ENCODE peak calls at places on chromosomes 4 and X, in five cellular contexts. One of them, this sample, is unnamed.

GRCh38 chr4:10529256-10529890 is 72.1 kb upstream of the ZNF518B start:
- DNase-seq in fibroblast of pulmonary artery: peak; percentile 72
- DNase-seq in mammary epithelial cell: peak; percentile 63
- DNase-seq in sigmoid colon: no peak
- DNase-seq in HCT116: peak; percentile 60
- DNase-seq in this sample: peak; percentile 56

GRCh38 chrX:13888284-13888683 is 71.4 kb upstream of the GPM6B start:
- DNase-seq in fibroblast of pulmonary artery: no peak
- DNase-seq in mammary epithelial cell: no peak
- DNase-seq in sigmoid colon: no peak
- DNase-seq in HCT116: no peak
- DNase-seq in this sample: no peak

GRCh38 chr4:10053635-10054453 is 32.5 kb upstream of the SLC2A9 start:
- DNase-seq in fibroblast of pulmonary artery: no peak
- DNase-seq in mammary epithelial cell: no peak
- DNase-seq in sigmoid colon: no peak
- DNase-seq in HCT116: no peak
- DNase-seq in this sample: peak; percentile 53

GRCh38 chr4:127575888-127576287 is 56.9 kb upstream of the INTU start:
- DNase-seq in fibroblast of pulmonary artery: no peak
- DNase-seq in mammary epithelial cell: no peak
- DNase-seq in sigmoid colon: no peak
- DNase-seq in HCT116: no peak
- DNase-seq in this sample: no peak

GRCh38 chrX:26511621-26512363 is 295.8 kb downstream of the MAGEB5 start:
- DNase-seq in fibroblast of pulmonary artery: no peak
- DNase-seq in mammary epithelial cell: no peak
- DNase-seq in sigmoid colon: no peak
- DNase-seq in HCT116: no peak
- DNase-seq in this sample: no peak

GRCh38 chrX:38165023-38165422 is 55.6 kb downstream of the SRPX start:
- DNase-seq in fibroblast of pulmonary artery: no peak
- DNase-seq in mammary epithelial cell: no peak
- DNase-seq in sigmoid colon: no peak
- DNase-seq in HCT116: no peak
- DNase-seq in this sample: no peak

GRCh38 chrX:84187501-84188319 is at the start of gene RPS6KA6:
- DNase-seq in fibroblast of pulmonary artery: peak; percentile 15
- DNase-seq in mammary epithelial cell: peak; percentile 25
- DNase-seq in sigmoid colon: peak; percentile 68
- DNase-seq in HCT116: no peak
- DNase-seq in this sample: peak; percentile 39

GRCh38 chrX:133685806-133686205 is 270.5 kb upstream of the GPC4 start:
- DNase-seq in fibroblast of pulmonary artery: no peak
- DNase-seq in mammary epithelial cell: no peak
- DNase-seq in sigmoid colon: no peak
- DNase-seq in HCT116: no peak
- DNase-seq in this sample: no peak

GRCh38 chrX:133970021-133970550 is 15.3 kb downstream of the GPC3 start:
- DNase-seq in fibroblast of pulmonary artery: no peak
- DNase-seq in mammary epithelial cell: no peak
- DNase-seq in sigmoid colon: no peak
- DNase-seq in HCT116: no peak
- DNase-seq in this sample: no peak

GRCh38 chr4:169033660-169034059 is 23.6 kb upstream of the CBR4 start:
- DNase-seq in fibroblast of pulmonary artery: no peak
- DNase-seq in mammary epithelial cell: peak; percentile 70
- DNase-seq in sigmoid colon: no peak
- DNase-seq in HCT116: peak; percentile 62
- DNase-seq in this sample: peak; percentile 86

DNA sequence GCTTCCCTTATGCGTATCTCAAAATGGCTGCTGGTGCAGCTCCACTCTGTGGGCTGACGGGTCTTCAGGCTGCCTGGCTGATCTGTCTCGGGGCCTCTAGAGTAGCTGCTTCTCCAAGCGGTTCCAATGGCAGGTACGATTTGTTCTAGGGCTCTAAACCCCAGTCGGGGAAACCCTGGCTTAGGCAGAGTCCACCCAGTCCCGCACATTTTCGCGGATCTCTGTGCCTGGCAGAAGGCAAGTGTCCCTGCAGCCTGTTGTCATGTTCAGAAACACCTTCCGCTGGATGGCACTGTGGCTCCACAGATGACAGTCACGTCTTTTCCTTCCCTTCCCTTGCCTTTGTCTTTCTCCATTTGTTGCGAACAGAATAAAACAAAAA is 54.4 kb downstream of the NBDY start:
- DNase-seq in fibroblast of pulmonary artery: no peak
- DNase-seq in mammary epithelial cell: peak; percentile 63
- DNase-seq in sigmoid colon: peak; percentile 91
- DNase-seq in HCT116: no peak
- DNase-seq in this sample: no peak
- H3K4me3 ChIP-seq in fibroblast of pulmonary artery: no peak overlapping the region
- H3K4me3 ChIP-seq in mammary epithelial cell: peak overlapping the region; percentile 44
- H3K4me3 ChIP-seq in sigmoid colon: no peak overlapping the region
- H3K4me3 ChIP-seq in HCT116: no peak overlapping the region
- H3K4me3 ChIP-seq in this sample: no peak overlapping the region

DNA sequence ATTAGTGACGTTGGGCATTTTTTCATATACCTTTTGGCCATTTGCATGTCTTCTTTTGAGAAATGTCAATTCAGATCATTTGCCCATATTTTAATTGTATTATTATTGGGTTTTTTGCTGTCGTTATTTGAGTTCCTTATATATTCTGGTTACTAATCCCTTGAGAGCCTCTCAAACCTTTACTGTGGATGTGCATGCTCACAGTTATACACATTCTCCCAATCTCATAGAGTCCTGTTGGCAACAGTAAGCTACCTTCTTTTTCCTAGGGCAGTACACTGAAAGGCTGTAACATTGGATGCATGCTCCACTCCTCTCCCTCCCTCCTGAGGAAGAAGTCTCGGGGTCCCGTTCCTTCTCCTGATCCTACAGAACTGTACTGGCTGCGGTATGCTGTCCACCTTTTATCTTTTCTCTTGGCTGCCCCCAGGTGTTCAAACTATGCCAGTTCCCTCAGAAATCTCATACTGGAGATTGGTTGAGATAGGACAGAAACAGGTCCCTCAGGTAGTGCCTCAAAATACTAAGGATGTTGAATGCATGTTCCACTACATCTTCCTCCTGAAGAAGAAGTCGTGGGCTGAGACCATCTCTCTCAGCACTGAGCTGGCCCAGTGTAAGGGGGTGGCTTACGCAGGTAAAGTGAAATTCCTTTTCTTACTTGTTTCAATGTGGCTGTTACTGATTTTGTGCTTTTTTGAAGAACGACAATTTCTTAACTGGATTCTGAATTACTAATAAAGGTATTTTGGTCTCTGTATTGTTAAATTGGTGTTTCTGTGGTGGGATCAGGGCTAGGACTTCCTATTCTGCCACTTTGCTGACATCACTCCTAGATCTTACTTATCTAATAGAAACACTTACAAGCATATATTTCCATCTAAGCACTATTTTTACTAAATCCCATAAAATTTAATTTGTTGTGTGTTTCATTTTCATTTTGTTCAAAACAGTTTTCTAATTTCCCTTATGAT is 145.4 kb upstream of the HUWE1 start:
- DNase-seq in fibroblast of pulmonary artery: peak; percentile 29
- DNase-seq in mammary epithelial cell: peak; percentile 41
- DNase-seq in sigmoid colon: no peak
- DNase-seq in HCT116: peak; percentile 28
- DNase-seq in this sample: peak; percentile 55
- TF ChIP-seq CTCF in fibroblast of pulmonary artery: peak; percentile 48
- TF ChIP-seq CTCF in mammary epithelial cell: peak; percentile 66
- TF ChIP-seq CTCF in sigmoid colon: peak; percentile 16
- TF ChIP-seq CTCF in HCT116: peak; percentile 62
- TF ChIP-seq CTCF in this sample: peak; percentile 65

DNA sequence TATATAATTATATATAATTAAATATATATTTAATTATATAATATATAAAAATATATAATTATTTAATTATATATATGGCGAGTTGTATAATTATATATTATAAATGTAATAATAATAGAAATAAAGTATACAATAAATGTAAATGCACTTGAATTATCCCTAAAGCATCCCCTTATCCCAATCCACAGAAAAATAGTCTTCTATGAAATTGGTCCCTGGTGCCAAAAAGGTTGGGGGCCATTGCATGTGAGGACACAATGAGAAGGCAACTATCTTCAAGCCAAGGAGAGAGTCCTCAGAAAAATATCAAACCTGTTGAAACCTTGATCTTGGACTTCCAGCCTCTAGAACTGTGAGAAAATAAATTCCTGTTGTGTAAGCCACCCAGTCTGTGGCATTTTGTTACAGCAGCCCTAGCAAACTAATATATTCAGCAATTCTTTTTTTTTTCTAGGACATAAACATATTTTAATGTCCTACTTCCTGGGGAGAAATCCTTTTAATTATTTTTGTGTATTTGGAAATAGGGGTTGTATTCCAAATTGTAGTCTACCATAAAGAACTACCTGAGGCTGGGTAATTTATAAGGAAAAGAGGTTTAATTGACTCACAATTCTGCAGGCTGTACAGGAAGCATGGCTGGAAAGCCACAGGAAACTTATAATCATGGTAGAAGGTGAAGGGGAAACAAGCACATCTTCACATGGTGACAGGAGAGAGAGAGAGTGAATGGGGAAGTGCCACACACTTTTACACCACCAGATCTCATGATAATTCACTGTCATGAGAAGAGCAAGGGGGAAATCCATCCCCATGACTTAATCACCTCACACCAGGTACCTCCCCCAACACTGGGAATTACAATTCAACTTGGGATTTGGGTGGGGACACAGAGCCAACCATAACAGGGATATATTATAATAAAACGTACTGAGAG is 22.9 kb upstream of the CXCL2 start:
- DNase-seq in fibroblast of pulmonary artery: no peak
- DNase-seq in mammary epithelial cell: no peak
- DNase-seq in sigmoid colon: no peak
- DNase-seq in HCT116: no peak
- DNase-seq in this sample: no peak
- H3K4me3 ChIP-seq in fibroblast of pulmonary artery: no peak overlapping the region
- H3K4me3 ChIP-seq in mammary epithelial cell: no peak overlapping the region
- H3K4me3 ChIP-seq in sigmoid colon: no peak overlapping the region
- H3K4me3 ChIP-seq in HCT116: no peak overlapping the region
- H3K4me3 ChIP-seq in this sample: no peak overlapping the region

DNA sequence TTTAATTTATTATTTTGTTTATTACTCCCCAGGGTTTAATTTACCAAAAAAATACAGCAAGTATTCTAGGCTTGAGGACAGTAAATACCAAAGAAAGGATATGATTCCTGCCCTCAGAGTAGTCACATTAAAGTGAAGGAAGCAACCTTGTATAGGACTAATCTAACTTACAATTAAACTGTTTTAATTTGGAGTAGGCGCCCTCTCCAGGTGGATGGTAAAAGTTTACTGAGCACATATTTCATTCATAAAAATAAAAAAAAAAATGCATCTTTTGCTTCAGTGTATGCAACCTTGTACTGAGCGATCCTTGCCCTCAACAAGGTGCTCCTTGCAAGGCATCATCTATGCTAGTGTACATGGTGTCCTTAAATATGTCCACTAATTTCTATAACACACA is 72.0 kb upstream of the MAGEB16 start:
- DNase-seq in fibroblast of pulmonary artery: peak; percentile 15
- DNase-seq in mammary epithelial cell: peak; percentile 9
- DNase-seq in sigmoid colon: no peak
- DNase-seq in HCT116: no peak
- DNase-seq in this sample: peak; percentile 44
- TF ChIP-seq CTCF in fibroblast of pulmonary artery: peak; percentile 13
- TF ChIP-seq CTCF in mammary epithelial cell: peak; percentile 54
- TF ChIP-seq CTCF in sigmoid colon: no peak
- TF ChIP-seq CTCF in HCT116: no peak
- TF ChIP-seq CTCF in this sample: peak; percentile 33

DNA sequence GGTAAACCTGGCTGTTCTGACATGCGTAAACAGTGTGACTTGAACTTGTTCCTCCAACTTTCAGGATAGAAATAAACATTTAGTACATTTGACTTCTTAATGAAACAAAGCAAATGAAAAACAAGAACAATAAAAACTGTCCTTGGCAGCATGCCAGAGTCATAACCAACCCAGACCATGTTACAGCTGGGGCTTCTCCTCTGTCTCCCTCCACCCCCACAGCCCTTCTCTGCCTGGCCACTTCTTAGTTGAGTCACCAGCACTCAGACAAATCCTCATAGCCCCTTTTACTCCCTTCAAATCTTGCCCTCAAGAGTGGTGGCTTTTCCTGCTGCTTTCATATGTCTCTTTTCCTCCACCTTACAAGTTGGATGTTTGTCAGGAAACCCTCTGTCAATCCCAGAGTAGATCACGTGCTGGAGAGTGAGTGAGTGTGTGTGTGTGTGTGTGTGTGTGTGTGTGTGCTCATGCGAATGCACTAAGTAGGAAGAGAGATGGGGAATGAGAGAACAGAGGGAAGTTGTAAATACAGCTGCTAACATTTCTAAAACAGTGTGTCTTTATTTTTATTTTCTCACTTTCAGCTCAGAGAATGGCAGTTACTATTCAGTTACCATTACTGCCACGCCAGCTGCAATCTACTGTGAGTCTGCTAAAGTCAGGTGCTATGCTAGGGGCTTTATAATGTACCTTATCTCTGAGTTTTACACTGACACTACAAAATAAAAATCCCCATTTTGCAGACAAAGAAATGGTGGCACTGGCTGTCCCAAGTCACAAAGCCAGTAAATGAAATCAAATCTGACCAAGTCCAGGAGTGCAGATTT is 15.0 kb downstream of the SCARB2 start:
- DNase-seq in fibroblast of pulmonary artery: peak; percentile 94
- DNase-seq in mammary epithelial cell: peak; percentile 71
- DNase-seq in sigmoid colon: peak; percentile 94
- DNase-seq in HCT116: no peak
- DNase-seq in this sample: peak; percentile 63
- H3K4me3 ChIP-seq in fibroblast of pulmonary artery: peak overlapping the region; percentile 29
- H3K4me3 ChIP-seq in mammary epithelial cell: no peak overlapping the region
- H3K4me3 ChIP-seq in sigmoid colon: no peak overlapping the region
- H3K4me3 ChIP-seq in HCT116: no peak overlapping the region
- H3K4me3 ChIP-seq in this sample: no peak overlapping the region

GRCh38 chr4:76737180-76737579 is 160.8 kb downstream of the SOWAHB start:
- DNase-seq in fibroblast of pulmonary artery: no peak
- DNase-seq in mammary epithelial cell: no peak
- DNase-seq in sigmoid colon: no peak
- DNase-seq in HCT116: no peak
- DNase-seq in this sample: no peak

GRCh38 chr4:76732246-76732645 is 165.7 kb downstream of the SOWAHB start:
- DNase-seq in fibroblast of pulmonary artery: no peak
- DNase-seq in mammary epithelial cell: no peak
- DNase-seq in sigmoid colon: no peak
- DNase-seq in HCT116: no peak
- DNase-seq in this sample: no peak

GRCh38 chr4:76736434-76736833 is 161.5 kb downstream of the SOWAHB start:
- DNase-seq in fibroblast of pulmonary artery: peak; percentile 61
- DNase-seq in mammary epithelial cell: no peak
- DNase-seq in sigmoid colon: no peak
- DNase-seq in HCT116: no peak
- DNase-seq in this sample: no peak

GRCh38 chr4:76729991-76730390 is 168.0 kb downstream of the SOWAHB start:
- DNase-seq in fibroblast of pulmonary artery: peak; percentile 24
- DNase-seq in mammary epithelial cell: no peak
- DNase-seq in sigmoid colon: no peak
- DNase-seq in HCT116: no peak
- DNase-seq in this sample: no peak

DNA sequence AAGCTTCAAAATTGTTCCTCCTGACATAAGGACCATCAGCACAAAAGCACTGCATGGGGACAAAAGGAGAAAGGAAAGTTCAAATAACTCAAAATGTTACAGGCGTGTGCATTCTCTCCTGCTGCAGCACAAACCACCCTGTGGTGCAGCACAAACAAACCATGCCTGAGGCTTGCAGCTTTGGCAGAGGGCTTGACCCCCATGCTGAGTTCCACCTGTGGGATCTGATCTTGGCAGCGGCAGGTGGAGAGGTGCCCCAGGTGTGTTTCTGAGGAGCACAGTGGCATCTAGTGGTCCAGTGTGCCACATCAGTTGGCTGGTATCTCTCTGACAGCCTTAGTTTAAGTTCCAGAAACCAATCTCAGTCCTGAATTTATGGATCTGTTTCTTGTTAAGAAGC is 164.6 kb downstream of the SOWAHB start:
- DNase-seq in fibroblast of pulmonary artery: no peak
- DNase-seq in mammary epithelial cell: peak; percentile 34
- DNase-seq in sigmoid colon: no peak
- DNase-seq in HCT116: no peak
- DNase-seq in this sample: peak; percentile 50
- TF ChIP-seq CTCF in fibroblast of pulmonary artery: no peak
- TF ChIP-seq CTCF in mammary epithelial cell: peak; percentile 50
- TF ChIP-seq CTCF in sigmoid colon: no peak
- TF ChIP-seq CTCF in HCT116: peak; percentile 48
- TF ChIP-seq CTCF in this sample: peak; percentile 56

This sample was measured in epithelial cell of esophagus.